ENCODE peak calls at places on chromosome 16, in six cellular contexts. K, J, N, Q, Z and G are unnamed samples.

GRCh38 chr16:75305364-75306101 is 54.1 kb upstream of the BCAR1 start:
- DNase-seq in J (no peak), K (peak; percentile 100), Z (no peak), Q (peak; percentile 99), N (peak; percentile 23), G (peak; percentile 69)

GRCh38 chr16:11824362-11824761 is 27.0 kb downstream of the RSL1D1 start:
- DNase-seq in Q (peak; percentile 20), Z (no peak), K (no peak), N (no peak), J (peak; percentile 12), G (peak; percentile 20)

GRCh38 chr16:759110-759910 is 1.2 kb upstream of the MSLN start:
- DNase-seq in N (no peak), K (no peak), Q (no peak), Z (no peak), J (no peak), G (peak; percentile 67)

GRCh38 chr16:20938426-20938825 is 37.9 kb downstream of the LYRM1 start:
- DNase-seq in J (no peak), Z (no peak), Q (peak; percentile 39), N (no peak), K (peak; percentile 32), G (no peak)

GRCh38 chr16:55735120-55735781 is 79.5 kb downstream of the SLC6A2 start:
- DNase-seq in N (no peak), J (no peak), Z (no peak), K (peak; percentile 62), Q (no peak), G (no peak)

GRCh38 chr16:82412770-82413169 is 214.0 kb upstream of the CDH13 start:
- DNase-seq in J (no peak), K (no peak), Q (no peak), Z (no peak), N (no peak), G (no peak)

GRCh38 chr16:27462200-27462845 is 60.3 kb downstream of the IL21R start:
- DNase-seq in J (no peak), Z (no peak), K (no peak), N (no peak), Q (no peak), G (peak; percentile 39)

GRCh38 chr16:55701442-55702319 is 45.9 kb downstream of the SLC6A2 start:
- DNase-seq in J (peak; percentile 78), K (peak; percentile 38), Z (peak; percentile 59), N (no peak), Q (peak; percentile 54), G (peak; percentile 68)

GRCh38 chr16:75224683-75225082 is 5.9 kb downstream of the CTRB1 start:
- DNase-seq in J (no peak), K (no peak), Q (no peak), N (no peak), Z (no peak), G (no peak)

GRCh38 chr16:79839851-79840321 is 239.3 kb upstream of the MAF start:
- DNase-seq in Q (peak; percentile 8), N (no peak), J (peak; percentile 44), Z (no peak), K (no peak), G (no peak)

GRCh38 chr16:27950488-27950887 is 113.0 kb downstream of the GSG1L start:
- DNase-seq in Q (no peak), J (no peak), K (no peak), Z (no peak), N (no peak), G (no peak)

GRCh38 chr16:11585460-11586374 is 1.0 kb downstream of the LITAF start:
- DNase-seq in Q (no peak), J (peak; percentile 43), Z (peak; percentile 39), N (no peak), K (peak; percentile 33), G (peak; percentile 56)

GRCh38 chr16:79897444-79898146 is 297.1 kb upstream of the MAF start:
- DNase-seq in Q (peak; percentile 39), K (no peak), N (no peak), J (no peak), Z (no peak), G (no peak)

GRCh38 chr16:63613701-63614100 is 1508.2 kb downstream of the CDH11 start:
- DNase-seq in K (peak; percentile 7), J (no peak), Q (peak; percentile 32), N (no peak), Z (no peak), G (no peak)

GRCh38 chr16:12260647-12261262 is 284.2 kb downstream of the SNX29 start:
- DNase-seq in Q (peak; percentile 50), Z (peak; percentile 77), J (no peak), N (no peak), K (no peak), G (no peak)

GRCh38 chr16:15966420-15967222 is 17.2 kb downstream of the ABCC1 start:
- DNase-seq in Q (peak; percentile 69), J (no peak), Z (no peak), K (peak; percentile 85), N (no peak), G (peak; percentile 46)

GRCh38 chr16:81817296-81817695 is 38.2 kb downstream of the PLCG2 start:
- DNase-seq in N (no peak), Z (no peak), J (no peak), K (no peak), Q (no peak), G (no peak)

GRCh38 chr16:77897831-77898540 is 109.6 kb downstream of the VAT1L start:
- DNase-seq in Z (no peak), Q (no peak), N (no peak), J (no peak), K (no peak), G (no peak)

GRCh38 chr16:11094075-11094593 is 149.8 kb downstream of the CLEC16A start:
- DNase-seq in K (peak; percentile 72), N (peak; percentile 49), Q (peak; percentile 68), J (peak; percentile 75), Z (peak; percentile 69), G (peak; percentile 65)

GRCh38 chr16:66416981-66417700 is 10.0 kb upstream of the BEAN1 start:
- DNase-seq in Z (no peak), N (no peak), K (peak; percentile 75), J (no peak), Q (no peak), G (no peak)

GRCh38 chr16:16076400-16076901 is 127.0 kb downstream of the ABCC1 start:
- DNase-seq in K (no peak), Z (no peak), N (no peak), Q (no peak), J (no peak), G (no peak)

GRCh38 chr16:67514382-67514828 is 14.2 kb upstream of the RIPOR1 start:
- DNase-seq in Z (peak; percentile 95), Q (peak; percentile 92), J (peak; percentile 94), K (peak; percentile 75), N (peak; percentile 60), G (peak; percentile 79)

GRCh38 chr16:20874088-20874581 is 26.0 kb downstream of the DCUN1D3 start:
- DNase-seq in Q (no peak), N (no peak), Z (no peak), J (no peak), K (no peak), G (no peak)

GRCh38 chr16:52552643-52553042 is 5.7 kb upstream of the TOX3 start:
- DNase-seq in Q (no peak), N (no peak), Z (no peak), J (no peak), K (no peak), G (no peak)